ENCODE peak calls at places on chromosomes 7 and 10, in five cellular contexts. One of them, this sample, is unnamed.

GRCh38 chr7:140165422-140165821 is 11.4 kb downstream of the KDM7A start:
- DNase-seq in HCT116: peak
- DNase-seq in A549: peak
- DNase-seq in GM23338: no peak
- DNase-seq in HepG2: no peak
- DNase-seq in this sample: no peak

GRCh38 chr10:68043030-68043429 is 32.1 kb downstream of the HERC4 start:
- DNase-seq in HCT116: no peak
- DNase-seq in A549: no peak
- DNase-seq in GM23338: no peak
- DNase-seq in HepG2: no peak
- DNase-seq in this sample: no peak

GRCh38 chr7:99193527-99194214 is 14.2 kb downstream of the KPNA7 start:
- DNase-seq in HCT116: no peak
- DNase-seq in A549: no peak
- DNase-seq in GM23338: no peak
- DNase-seq in HepG2: no peak
- DNase-seq in this sample: no peak

GRCh38 chr10:130441041-130441440 is 304.9 kb downstream of the GLRX3 start:
- DNase-seq in HCT116: no peak
- DNase-seq in A549: no peak
- DNase-seq in GM23338: no peak
- DNase-seq in HepG2: no peak
- DNase-seq in this sample: no peak

GRCh38 chr10:88372881-88373592 is 210.1 kb downstream of the RNLS start:
- DNase-seq in HCT116: no peak
- DNase-seq in A549: no peak
- DNase-seq in GM23338: no peak
- DNase-seq in HepG2: no peak
- DNase-seq in this sample: no peak

GRCh38 chr10:125629758-125630376 is 53.1 kb downstream of the TEX36 start:
- DNase-seq in HCT116: peak
- DNase-seq in A549: peak
- DNase-seq in GM23338: peak
- DNase-seq in HepG2: peak
- DNase-seq in this sample: peak

GRCh38 chr7:90666186-90666585 is 70.1 kb downstream of the CDK14 start:
- DNase-seq in HCT116: no peak
- DNase-seq in A549: no peak
- DNase-seq in GM23338: no peak
- DNase-seq in HepG2: no peak
- DNase-seq in this sample: no peak

GRCh38 chr10:94361161-94361794 is 1.5 kb downstream of the NOC3L start:
- DNase-seq in HCT116: no peak
- DNase-seq in A549: peak
- DNase-seq in GM23338: no peak
- DNase-seq in HepG2: peak
- DNase-seq in this sample: no peak

GRCh38 chr10:127441350-127442219 is 107.5 kb upstream of the NPS start:
- DNase-seq in HCT116: no peak
- DNase-seq in A549: no peak
- DNase-seq in GM23338: peak
- DNase-seq in HepG2: no peak
- DNase-seq in this sample: no peak

GRCh38 chr10:103333934-103334520 is 16.9 kb downstream of the PCGF6 start:
- DNase-seq in HCT116: peak
- DNase-seq in A549: peak
- DNase-seq in GM23338: peak
- DNase-seq in HepG2: peak
- DNase-seq in this sample: no peak

GRCh38 chr7:33251261-33251660 is 121.9 kb downstream of the BBS9 start:
- DNase-seq in HCT116: no peak
- DNase-seq in A549: peak
- DNase-seq in GM23338: no peak
- DNase-seq in HepG2: no peak
- DNase-seq in this sample: no peak

GRCh38 chr10:102424145-102424544 is 3.5 kb downstream of the FBXL15 start:
- DNase-seq in HCT116: no peak
- DNase-seq in A549: no peak
- DNase-seq in GM23338: no peak
- DNase-seq in HepG2: no peak
- DNase-seq in this sample: no peak

GRCh38 chr7:12949060-12950045 is 261.9 kb downstream of the ARL4A start:
- DNase-seq in HCT116: no peak
- DNase-seq in A549: no peak
- DNase-seq in GM23338: no peak
- DNase-seq in HepG2: peak
- DNase-seq in this sample: no peak

GRCh38 chr10:19683326-19683725 is 132.9 kb upstream of the PLXDC2 start:
- DNase-seq in HCT116: no peak
- DNase-seq in A549: no peak
- DNase-seq in GM23338: no peak
- DNase-seq in HepG2: no peak
- DNase-seq in this sample: no peak

GRCh38 chr7:158404031-158404761 is 183.4 kb downstream of the PTPRN2 start:
- DNase-seq in HCT116: no peak
- DNase-seq in A549: no peak
- DNase-seq in GM23338: no peak
- DNase-seq in HepG2: no peak
- DNase-seq in this sample: no peak

GRCh38 chr10:124282326-124282725 is 136.4 kb downstream of the OAT start:
- DNase-seq in HCT116: no peak
- DNase-seq in A549: no peak
- DNase-seq in GM23338: no peak
- DNase-seq in HepG2: no peak
- DNase-seq in this sample: no peak

GRCh38 chr10:5446390-5446926 is 34.1 kb downstream of the NET1 start:
- DNase-seq in HCT116: peak
- DNase-seq in A549: peak
- DNase-seq in GM23338: peak
- DNase-seq in HepG2: peak
- DNase-seq in this sample: peak

DNA sequence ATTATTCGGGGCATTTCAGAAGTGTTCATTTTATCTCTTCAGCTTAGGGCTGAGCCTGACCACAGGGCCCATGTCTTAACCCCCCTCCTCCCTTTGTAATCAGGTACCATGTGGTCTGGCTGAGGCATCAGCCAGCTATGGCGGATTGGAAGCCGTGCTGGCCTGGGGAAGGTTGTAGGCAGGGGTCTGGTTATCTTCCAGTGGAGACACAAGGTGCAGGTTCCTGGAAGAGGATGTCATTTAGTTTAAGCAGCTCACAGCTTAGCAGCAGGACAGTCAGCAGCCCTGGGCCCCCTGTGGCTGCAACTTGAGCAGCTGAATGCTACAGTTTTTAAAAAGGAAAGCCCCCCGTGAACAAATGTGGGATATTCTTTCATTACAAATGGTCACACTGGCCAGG is 22.1 kb downstream of the BAG3 start:
- DNase-seq in HCT116: no peak
- DNase-seq in A549: no peak
- DNase-seq in GM23338: no peak
- DNase-seq in HepG2: no peak
- DNase-seq in this sample: no peak
- TF ChIP-seq REST in HCT116: no peak
- TF ChIP-seq REST in A549: no peak
- TF ChIP-seq REST in GM23338: no peak
- TF ChIP-seq REST in HepG2: no peak
- TF ChIP-seq REST in this sample: no peak

GRCh38 chr7:2825595-2826227 is 18.4 kb downstream of the GNA12 start:
- DNase-seq in HCT116: no peak
- DNase-seq in A549: no peak
- DNase-seq in GM23338: peak
- DNase-seq in HepG2: no peak
- DNase-seq in this sample: no peak
- TF ChIP-seq REST in HCT116: no peak
- TF ChIP-seq REST in A549: no peak
- TF ChIP-seq REST in GM23338: no peak
- TF ChIP-seq REST in HepG2: no peak
- TF ChIP-seq REST in this sample: no peak

DNA sequence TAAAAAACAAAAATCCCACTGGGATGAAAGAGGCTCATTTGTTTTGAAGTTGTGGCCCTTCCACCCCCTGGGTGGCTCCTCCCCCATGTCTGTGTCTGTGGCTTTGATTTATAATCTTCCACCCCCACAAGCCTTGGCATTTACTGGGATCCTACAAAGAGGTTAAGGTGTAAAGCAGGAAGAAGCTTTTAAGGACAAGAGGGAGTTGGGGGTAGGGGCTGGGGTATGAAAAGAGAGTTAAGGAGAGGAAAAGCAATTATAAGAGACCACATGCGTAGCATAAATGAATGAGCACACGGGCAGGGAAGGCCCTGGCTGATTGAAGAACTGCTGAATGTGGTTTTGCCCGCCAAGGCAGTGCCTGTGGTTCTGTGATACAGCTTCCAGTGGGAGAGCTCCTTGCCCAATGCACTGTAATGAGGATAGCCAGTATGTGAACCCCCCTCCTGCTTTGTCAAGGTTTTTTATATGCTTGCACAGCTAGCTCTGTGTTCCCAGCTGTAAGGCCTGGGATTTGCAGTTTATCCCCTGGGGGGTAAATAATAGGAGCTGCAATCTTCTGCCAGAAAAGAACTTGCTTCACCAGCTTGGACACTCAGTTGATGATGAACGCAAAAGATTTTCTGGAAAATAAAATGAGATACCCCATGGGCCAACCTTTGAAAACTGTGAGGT is 34.7 kb upstream of the KMT2E start:
- DNase-seq in HCT116: no peak
- DNase-seq in A549: no peak
- DNase-seq in GM23338: peak
- DNase-seq in HepG2: no peak
- DNase-seq in this sample: no peak
- TF ChIP-seq REST in HCT116: no peak
- TF ChIP-seq REST in A549: no peak
- TF ChIP-seq REST in GM23338: no peak
- TF ChIP-seq REST in HepG2: no peak
- TF ChIP-seq REST in this sample: no peak

GRCh38 chr7:74256446-74257408 is 2.5 kb upstream of the RFC2 start:
- DNase-seq in HCT116: no peak
- DNase-seq in A549: no peak
- DNase-seq in GM23338: no peak
- DNase-seq in HepG2: no peak
- DNase-seq in this sample: no peak
- TF ChIP-seq REST in HCT116: no peak
- TF ChIP-seq REST in A549: no peak
- TF ChIP-seq REST in GM23338: no peak
- TF ChIP-seq REST in HepG2: no peak
- TF ChIP-seq REST in this sample: no peak

GRCh38 chr7:117972606-117973005 is 99.4 kb upstream of the CTTNBP2 start:
- DNase-seq in HCT116: no peak
- DNase-seq in A549: no peak
- DNase-seq in GM23338: no peak
- DNase-seq in HepG2: no peak
- DNase-seq in this sample: no peak

GRCh38 chr7:117974891-117975290 is 101.7 kb upstream of the CTTNBP2 start:
- DNase-seq in HCT116: no peak
- DNase-seq in A549: no peak
- DNase-seq in GM23338: no peak
- DNase-seq in HepG2: no peak
- DNase-seq in this sample: no peak

GRCh38 chr7:117979954-117980497 is 106.8 kb upstream of the CTTNBP2 start:
- DNase-seq in HCT116: no peak
- DNase-seq in A549: no peak
- DNase-seq in GM23338: no peak
- DNase-seq in HepG2: no peak
- DNase-seq in this sample: no peak

GRCh38 chr7:117971581-117972244 is 98.5 kb upstream of the CTTNBP2 start:
- DNase-seq in HCT116: no peak
- DNase-seq in A549: no peak
- DNase-seq in GM23338: no peak
- DNase-seq in HepG2: no peak
- DNase-seq in this sample: no peak

DNA sequence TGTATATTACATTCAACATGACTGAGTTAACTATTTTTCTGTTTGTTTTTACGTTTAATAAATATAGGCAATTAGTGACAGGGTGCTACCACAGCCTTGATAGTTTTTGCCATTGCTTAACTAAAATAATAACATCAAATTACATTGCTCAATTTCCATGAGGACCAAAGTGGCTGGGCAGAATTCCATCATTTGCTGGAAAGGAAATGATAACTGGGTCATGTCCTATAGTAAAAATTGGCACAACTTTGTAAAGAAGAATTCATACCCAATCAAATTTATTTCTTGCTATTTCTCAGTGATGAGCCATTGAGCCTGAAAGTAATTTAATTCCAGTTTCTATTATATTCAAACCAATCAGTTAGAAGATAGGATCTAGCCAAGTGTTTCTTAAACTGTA is 102.2 kb upstream of the CTTNBP2 start:
- DNase-seq in HCT116: no peak
- DNase-seq in A549: no peak
- DNase-seq in GM23338: no peak
- DNase-seq in HepG2: no peak
- DNase-seq in this sample: no peak
- TF ChIP-seq REST in HCT116: no peak
- TF ChIP-seq REST in A549: no peak
- TF ChIP-seq REST in GM23338: no peak
- TF ChIP-seq REST in HepG2: no peak
- TF ChIP-seq REST in this sample: no peak